ENCODE peak calls at places on chromosomes 11 and 22, in four cellular contexts. F is endothelial cell, L is epithelial cell of esophagus, A is fibroblast of mammary gland. S is an unnamed sample.

GRCh38 chr11:103648054-103648453 is 388.4 kb upstream of the DDI1 start:
- DNase-seq in A (no peak), L (no peak), F (no peak), S (no peak)

GRCh38 chr11:66418168-66418985 is 2.5 kb upstream of the NPAS4 start:
- DNase-seq in L (peak; percentile 90), A (peak; percentile 94), F (peak; percentile 76), S (peak; percentile 91)

GRCh38 chr11:12914401-12914912 is 94.7 kb upstream of the RASSF10 start:
- DNase-seq in A (peak; percentile 55), F (peak; percentile 78), L (peak; percentile 34), S (peak; percentile 69)

GRCh38 chr11:113142508-113142907 is 171.9 kb upstream of the TTC12 start:
- DNase-seq in L (no peak), F (no peak), A (no peak), S (no peak)

GRCh38 chr22:43211941-43212433 is 25.1 kb upstream of the TTLL12 start:
- DNase-seq in F (no peak), A (no peak), L (no peak), S (no peak)

GRCh38 chr22:50627914-50628542 is at the start of gene ARSA:
- DNase-seq in F (peak; percentile 76), L (peak; percentile 87), A (peak; percentile 74), S (peak; percentile 60)

GRCh38 chr22:40348025-40348658 is 1.8 kb downstream of the ADSL start:
- DNase-seq in L (peak; percentile 68), A (peak; percentile 73), F (peak; percentile 52), S (peak; percentile 14)

GRCh38 chr11:19903620-19904069 is 191.0 kb downstream of the NAV2 start:
- DNase-seq in A (peak; percentile 80), F (peak; percentile 85), L (peak; percentile 81), S (peak; percentile 89)

GRCh38 chr11:111727431-111727830 is 38.8 kb downstream of the PPP2R1B start:
- DNase-seq in F (no peak), A (no peak), L (no peak), S (no peak)

GRCh38 chr11:58688779-58689503 is 42.8 kb downstream of the GLYAT start:
- DNase-seq in A (peak; percentile 26), F (no peak), L (peak; percentile 89), S (no peak)

GRCh38 chr11:19781351-19781750 is 68.7 kb downstream of the NAV2 start:
- DNase-seq in F (no peak), A (no peak), L (no peak), S (no peak)

GRCh38 chr11:72962084-72962483 is 147.9 kb downstream of the ATG16L2 start:
- DNase-seq in F (no peak), A (peak; percentile 67), L (peak; percentile 46), S (no peak)

GRCh38 chr11:82533628-82534353 is 199.9 kb downstream of the FAM181B start:
- DNase-seq in A (no peak), F (no peak), L (peak; percentile 78), S (no peak)

GRCh38 chr11:10428453-10428852 is 26.6 kb upstream of the AMPD3 start:
- DNase-seq in A (no peak), F (no peak), L (no peak), S (no peak)

GRCh38 chr11:14310696-14311095 is 48.3 kb downstream of the RRAS2 start:
- DNase-seq in L (peak; percentile 30), A (peak; percentile 54), F (no peak), S (no peak)

GRCh38 chr11:120011836-120012235 is 126.1 kb downstream of the TRIM29 start:
- DNase-seq in A (no peak), F (no peak), L (no peak), S (no peak)

GRCh38 chr11:400241-400729 is 6.3 kb downstream of the PKP3 start:
- DNase-seq in A (no peak), F (no peak), L (no peak), S (no peak)

GRCh38 chr11:69280994-69281393 is 13.0 kb upstream of the MYEOV start:
- DNase-seq in A (peak; percentile 85), L (peak; percentile 96), F (no peak), S (no peak)

GRCh38 chr22:45065726-45066125 is 55.9 kb upstream of the PHF21B start:
- DNase-seq in F (no peak), A (no peak), L (no peak), S (no peak)

GRCh38 chr11:128687321-128687720 is 6.6 kb upstream of the FLI1 start:
- DNase-seq in F (peak; percentile 75), A (no peak), L (peak; percentile 48), S (no peak)

GRCh38 chr11:111944139-111944538 is 7.0 kb downstream of the DIXDC1 start:
- DNase-seq in F (peak; percentile 23), A (peak; percentile 85), L (peak; percentile 79), S (no peak)

GRCh38 chr11:10692716-10693115 is 839 bp downstream of the IRAG1 start:
- DNase-seq in F (no peak), L (no peak), A (no peak), S (no peak)

GRCh38 chr11:32108576-32108975 is 17.7 kb downstream of the RCN1 start:
- DNase-seq in A (no peak), F (no peak), L (no peak), S (no peak)

GRCh38 chr11:121582296-121582695 is 129.5 kb upstream of the SORL1-AS1 start:
- DNase-seq in A (no peak), L (no peak), F (no peak), S (no peak)

GRCh38 chr22:27982106-27982505 is 63.0 kb upstream of the PITPNB start:
- DNase-seq in L (no peak), F (no peak), A (no peak), S (no peak)

GRCh38 chr11:116651757-116652237 is 121.0 kb downstream of the BUD13 start:
- DNase-seq in A (no peak), L (no peak), F (no peak), S (no peak)

GRCh38 chr22:26891431-26891830 is 234.0 kb downstream of the MIAT start:
- DNase-seq in L (no peak), A (no peak), F (no peak), S (no peak)

GRCh38 chr22:34696557-34696956 is 369.4 kb upstream of the ISX start:
- DNase-seq in L (no peak), F (no peak), A (no peak), S (peak; percentile 2)

GRCh38 chr11:72741849-72742521 is 10.2 kb downstream of the ARAP1 start:
- DNase-seq in F (no peak), L (peak; percentile 56), A (no peak), S (no peak)

GRCh38 chr11:116257092-116257491 is 515.7 kb downstream of the BUD13 start:
- DNase-seq in F (no peak), L (no peak), A (no peak), S (no peak)

GRCh38 chr22:38843716-38844660 is at the start of gene NPTXR:
- DNase-seq in A (no peak), F (peak; percentile 50), L (peak; percentile 52), S (peak; percentile 54)

GRCh38 chr22:44311855-44312170 is 938 bp downstream of the SHISAL1 start:
- DNase-seq in A (peak; percentile 73), L (peak; percentile 79), F (no peak), S (no peak)

GRCh38 chr11:65960824-65961266 is 689 bp upstream of the SART1 start:
- DNase-seq in L (no peak), A (no peak), F (no peak), S (no peak)

GRCh38 chr11:47330002-47330911 is 22.2 kb downstream of the MYBPC3 start:
- DNase-seq in F (no peak), L (peak; percentile 11), A (no peak), S (no peak)

GRCh38 chr11:72764503-72764902 is 12.3 kb upstream of the ARAP1 start:
- DNase-seq in A (no peak), L (no peak), F (no peak), S (no peak)

GRCh38 chr11:68565768-68566167 is 105.2 kb downstream of the PPP6R3 start:
- DNase-seq in L (no peak), A (no peak), F (no peak), S (no peak)

GRCh38 chr11:112656772-112657428 is 304.3 kb upstream of the NCAM1 start:
- DNase-seq in A (peak; percentile 88), L (peak; percentile 92), F (no peak), S (no peak)

GRCh38 chr22:36563001-36563400 is 34.0 kb upstream of the EIF3D start:
- DNase-seq in A (no peak), L (no peak), F (no peak), S (no peak)
- TF ChIP-seq CTCF in A (no peak), L (no peak), F (no peak), S (no peak)

GRCh38 chr22:23697031-23697970 is 6.5 kb downstream of the RGL4 start:
- DNase-seq in F (no peak), A (no peak), L (no peak), S (no peak)
- TF ChIP-seq CTCF in F (no peak), A (no peak), L (no peak), S (no peak)

GRCh38 chr22:46612341-46612903 is 7.8 kb upstream of the GRAMD4 start:
- DNase-seq in F (no peak), L (no peak), A (no peak), S (no peak)
- TF ChIP-seq CTCF in F (no peak), L (no peak), A (no peak), S (no peak)

DNA sequence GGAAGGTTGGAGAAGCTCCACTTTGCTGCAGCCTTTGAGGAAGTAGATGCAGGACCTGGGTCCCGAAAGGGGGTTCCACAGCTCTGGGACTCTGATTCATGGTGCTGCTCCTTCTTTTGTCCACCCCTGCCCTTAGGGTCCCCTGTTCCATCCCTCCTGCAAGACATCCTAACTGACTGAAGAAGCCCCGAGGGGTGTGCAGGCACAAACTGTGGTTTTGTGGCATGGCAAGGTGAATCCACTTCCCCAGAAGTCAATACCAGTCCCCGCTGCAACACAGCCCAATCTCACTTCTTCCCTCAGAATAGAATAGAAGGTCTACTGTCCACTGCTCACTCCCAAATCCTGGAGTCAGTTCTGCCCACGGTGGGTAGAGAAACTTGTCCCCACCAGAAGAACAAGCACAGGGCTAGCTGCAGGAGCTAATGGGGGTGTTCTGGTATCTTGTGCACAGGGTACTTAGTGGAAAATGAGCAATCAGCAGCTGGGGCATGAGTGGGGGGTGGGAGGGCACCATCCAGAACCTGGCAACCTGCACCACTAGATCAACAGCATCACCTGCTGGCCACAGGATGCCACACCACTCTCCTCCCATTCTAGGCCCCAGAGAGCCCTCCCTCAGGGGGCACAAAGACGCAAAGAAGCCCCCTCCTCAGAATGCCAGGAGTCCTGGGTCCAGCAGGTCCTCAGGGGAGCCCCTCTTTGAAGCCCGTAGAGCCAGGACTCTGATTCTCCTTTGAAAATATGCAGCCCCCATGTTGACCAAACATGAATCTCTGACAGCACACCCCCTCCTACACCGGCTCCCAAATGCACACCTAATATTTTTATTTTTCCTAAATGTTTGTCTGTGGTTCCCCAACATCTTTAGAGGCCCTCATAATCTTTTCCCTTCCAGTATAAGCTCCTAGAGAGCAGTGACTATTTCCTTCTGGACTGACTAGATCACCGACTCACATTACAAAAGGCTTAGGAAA is 14.1 kb downstream of the SPATA19 start:
- DNase-seq in L (no peak), A (no peak), F (no peak), S (no peak)
- TF ChIP-seq CTCF in L (no peak), A (peak; percentile 2), F (peak; percentile 64), S (peak; percentile 58)